ENCODE peak calls at places on chromosomes 4 and X, in four cellular contexts. K is activated T-helper 1 cell treated with Interleukin-2 at 50 U/mL for 16 hours, Y is substantia nigra, Z is cardiac fibroblast. H is an unnamed sample.

GRCh38 chr4:158025131-158025530 is 147.7 kb downstream of the GASK1B start:
- DNase-seq in Z (no peak), Y (no peak), K (no peak), H (no peak)

GRCh38 chr4:168781341-168781740 is 228.7 kb downstream of the CBR4 start:
- DNase-seq in K (no peak), Y (no peak), Z (no peak), H (no peak)

GRCh38 chr4:8681391-8681790 is 88.8 kb downstream of the CPZ start:
- DNase-seq in Z (no peak), Y (no peak), K (no peak), H (no peak)

GRCh38 chr4:174120446-174121142 is 162.9 kb downstream of the FBXO8 start:
- DNase-seq in K (no peak), Z (peak), Y (no peak), H (peak)

GRCh38 chrX:96985046-96985445 is 101.3 kb downstream of the RPA4 start:
- DNase-seq in K (no peak), Y (no peak), Z (peak), H (no peak)

GRCh38 chrX:153530411-153531145 is 13.1 kb downstream of the ATP2B3 start:
- DNase-seq in Z (no peak), Y (no peak), K (no peak), H (no peak)

GRCh38 chr4:94828882-94829281 is 71.1 kb downstream of the BMPR1B start:
- DNase-seq in Y (no peak), Z (no peak), K (no peak), H (no peak)

GRCh38 chr4:39514888-39515401 is 12.3 kb downstream of the UGDH start:
- DNase-seq in Y (no peak), Z (peak), K (no peak), H (no peak)

GRCh38 chrX:49958727-49959126 is 36.3 kb downstream of the CLCN5 start:
- DNase-seq in K (no peak), Y (no peak), Z (no peak), H (no peak)

GRCh38 chrX:153723351-153724251 is 586 bp downstream of the BCAP31 start:
- DNase-seq in Y (no peak), K (peak), Z (peak), H (no peak)

GRCh38 chrX:56576721-56577120 is 13.3 kb downstream of the UBQLN2 start:
- DNase-seq in K (no peak), Y (no peak), Z (no peak), H (no peak)

GRCh38 chrX:148601034-148601433 is 100.6 kb downstream of the AFF2 start:
- DNase-seq in Y (no peak), K (no peak), Z (peak), H (no peak)

GRCh38 chr4:6008092-6008551 is 10.1 kb downstream of the C4orf50 start:
- DNase-seq in Z (no peak), Y (no peak), K (no peak), H (no peak)

GRCh38 chr4:38046735-38047487 is 86.7 kb downstream of the PTTG2 start:
- DNase-seq in Z (no peak), Y (no peak), K (no peak), H (no peak)

GRCh38 chr4:152564336-152564735 is 28.4 kb upstream of the FBXW7 start:
- DNase-seq in Y (no peak), Z (no peak), K (no peak), H (no peak)